ENCODE peak calls at places on chromosome 1, in nine cellular contexts. L, H, Y, J, Z, P, Q, R and X are unnamed samples.

GRCh38 chr1:119816407-119816806 is 5.1 kb upstream of the REG4 start:
- DNase-seq in L (no peak), H (no peak), Q (no peak), Y (no peak), P (no peak), J (no peak), Z (no peak), R (no peak), X (no peak)

GRCh38 chr1:96191165-96191564 is 530.4 kb upstream of the PTBP2 start:
- DNase-seq in Q (no peak), H (no peak), Y (no peak), Z (no peak), J (no peak), R (no peak), P (no peak), L (no peak), X (no peak)

GRCh38 chr1:186976700-186977099 is 148.0 kb downstream of the PLA2G4A start:
- DNase-seq in L (no peak), Z (no peak), Q (no peak), P (no peak), J (no peak), H (no peak), R (no peak), Y (no peak), X (no peak)

GRCh38 chr1:3762151-3762872 is 10.1 kb downstream of the CCDC27 start:
- DNase-seq in Y (no peak), Z (no peak), J (no peak), R (no peak), L (no peak), Q (no peak), P (no peak), H (no peak), X (no peak)

GRCh38 chr1:187624812-187625542 is 796.2 kb downstream of the PLA2G4A start:
- DNase-seq in L (no peak), H (no peak), J (no peak), R (no peak), Q (no peak), P (no peak), Z (no peak), Y (no peak), X (no peak)

GRCh38 chr1:182101415-182102041 is 40.0 kb upstream of the ZNF648 start:
- DNase-seq in L (no peak), Y (no peak), Q (no peak), H (no peak), J (no peak), R (no peak), Z (no peak), P (no peak), X (no peak)

GRCh38 chr1:9239622-9240401 is 5.2 kb downstream of the H6PD start:
- DNase-seq in Z (no peak), R (no peak), Y (no peak), L (no peak), H (no peak), J (peak), Q (peak), P (peak), X (no peak)

GRCh38 chr1:63116016-63116415 is 206.4 kb upstream of the FOXD3 start:
- DNase-seq in H (no peak), R (peak), Z (no peak), Q (no peak), L (no peak), P (no peak), J (no peak), Y (no peak), X (no peak)

GRCh38 chr1:89724369-89725015 is 91.6 kb downstream of the LRRC8C start:
- DNase-seq in P (no peak), Y (peak), Q (no peak), R (no peak), L (no peak), Z (no peak), H (no peak), J (peak), X (peak)

GRCh38 chr1:178262101-178262500 is 168.2 kb downstream of the RASAL2 start:
- DNase-seq in J (no peak), Q (no peak), Y (no peak), Z (no peak), R (peak), H (no peak), P (no peak), L (peak), X (no peak)

GRCh38 chr1:58738873-58739272 is 39.0 kb upstream of the MYSM1 start:
- DNase-seq in Y (no peak), H (no peak), Z (no peak), R (no peak), P (no peak), Q (no peak), J (no peak), L (no peak), X (no peak)

GRCh38 chr1:42302034-42302433 is 33.0 kb downstream of the FOXJ3 start:
- DNase-seq in J (no peak), Z (no peak), Y (no peak), Q (no peak), R (no peak), P (no peak), H (no peak), L (no peak), X (no peak)

GRCh38 chr1:112818990-112819689 is 104.0 kb upstream of the PPM1J start:
- DNase-seq in Z (no peak), Q (no peak), H (no peak), J (peak), P (no peak), L (no peak), Y (no peak), R (peak), X (no peak)

GRCh38 chr1:41745022-41745421 is 173.7 kb downstream of the HIVEP3 start:
- DNase-seq in R (no peak), J (no peak), Y (no peak), Z (no peak), P (no peak), L (no peak), Q (no peak), H (no peak), X (no peak)

GRCh38 chr1:40849801-40850592 is 12.2 kb downstream of the CITED4 start:
- DNase-seq in R (peak), L (peak), Q (peak), Y (peak), H (peak), J (peak), Z (peak), P (no peak), X (peak)

GRCh38 chr1:227318852-227319607 is 738 bp upstream of the CDC42BPA start:
- DNase-seq in P (no peak), Q (no peak), J (peak), Z (peak), R (peak), L (no peak), H (no peak), Y (no peak), X (peak)

GRCh38 chr1:21939650-21940374 is 2.7 kb upstream of the HSPG2 start:
- DNase-seq in Y (no peak), J (peak), P (peak), Z (no peak), H (peak), L (peak), Q (peak), R (peak), X (peak)

GRCh38 chr1:83901547-83902155 is 97.3 kb downstream of the TTLL7 start:
- DNase-seq in Z (no peak), R (peak), Y (no peak), H (no peak), P (peak), J (no peak), L (peak), Q (no peak), X (no peak)

GRCh38 chr1:19074361-19074901 is 118.0 kb upstream of the IFFO2 start:
- DNase-seq in L (no peak), R (no peak), Q (no peak), H (no peak), P (no peak), Z (no peak), Y (no peak), J (no peak), X (no peak)

GRCh38 chr1:33260435-33260980 is 4.2 kb downstream of the ZNF362 start:
- DNase-seq in Z (no peak), L (no peak), Q (no peak), H (no peak), Y (no peak), P (no peak), R (no peak), J (no peak), X (no peak)

GRCh38 chr1:46595127-46595526 is 8.9 kb downstream of the MKNK1 start:
- DNase-seq in Y (no peak), P (no peak), H (no peak), Z (no peak), J (peak), Q (peak), R (peak), L (no peak), X (peak)

GRCh38 chr1:245469734-245470133 is 314.9 kb downstream of the KIF26B start:
- DNase-seq in J (no peak), Q (no peak), P (no peak), R (no peak), L (no peak), H (no peak), Y (no peak), Z (no peak), X (no peak)

GRCh38 chr1:223319913-223320600 is 43.9 kb downstream of the SUSD4 start:
- DNase-seq in R (no peak), J (no peak), P (no peak), Q (no peak), Z (no peak), L (no peak), H (no peak), Y (no peak), X (no peak)

GRCh38 chr1:239550178-239550577 is 163.8 kb downstream of the CHRM3 start:
- DNase-seq in Q (no peak), L (no peak), Y (no peak), Z (no peak), H (no peak), J (no peak), P (no peak), R (no peak), X (no peak)

GRCh38 chr1:152983234-152983633 is 647 bp upstream of the SPRR1A start:
- DNase-seq in Y (no peak), H (no peak), J (no peak), Z (no peak), R (no peak), Q (no peak), P (no peak), L (no peak), X (no peak)

GRCh38 chr1:16248603-16249534 is 11.9 kb upstream of the CPLANE2 start:
- DNase-seq in Z (peak), L (peak), H (no peak), Y (no peak), R (peak), Q (peak), P (peak), J (peak), X (peak)